ENCODE peak calls at places on chromosome 1, in ten cellular contexts. One of them, this sample, is unnamed.

GRCh38 chr1:54506594-54506993 is 41.4 kb upstream of the ACOT11 start:
- DNase-seq in activated naive CD4-positive, alpha-beta T cell: no peak
- DNase-seq in OCI-LY7: no peak
- DNase-seq in NCI-H1105: no peak
- DNase-seq in AG09319: no peak
- DNase-seq in stimulated activated CD4-positive, alpha-beta T cell treated with anti-CD3 and anti-CD28 coated beads, Interleukin-15, amount 100 ng/mL, for 1 hour: no peak
- DNase-seq in Right ventricle myocardium superior: no peak
- DNase-seq in tibial nerve: no peak
- DNase-seq in breast epithelium: no peak
- DNase-seq in activated CD4-positive, alpha-beta T cell treated with anti-CD3 and anti-CD28 coated beads for 24 hours: no peak
- DNase-seq in this sample: peak

GRCh38 chr1:119367332-119368124 is 1.1 kb upstream of the HAO2 start:
- DNase-seq in activated naive CD4-positive, alpha-beta T cell: no peak
- DNase-seq in breast epithelium: no peak
- DNase-seq in AG09319: peak
- DNase-seq in Right ventricle myocardium superior: no peak
- DNase-seq in OCI-LY7: peak
- DNase-seq in NCI-H1105: peak
- DNase-seq in stimulated activated CD4-positive, alpha-beta T cell treated with anti-CD3 and anti-CD28 coated beads, Interleukin-15, amount 100 ng/mL, for 1 hour: no peak
- DNase-seq in tibial nerve: no peak
- DNase-seq in activated CD4-positive, alpha-beta T cell treated with anti-CD3 and anti-CD28 coated beads for 24 hours: no peak
- DNase-seq in this sample: peak

GRCh38 chr1:61042679-61043009 is 39.7 kb upstream of the NFIA start:
- DNase-seq in activated naive CD4-positive, alpha-beta T cell: no peak
- DNase-seq in stimulated activated CD4-positive, alpha-beta T cell treated with anti-CD3 and anti-CD28 coated beads, Interleukin-15, amount 100 ng/mL, for 1 hour: no peak
- DNase-seq in AG09319: no peak
- DNase-seq in tibial nerve: no peak
- DNase-seq in NCI-H1105: peak
- DNase-seq in Right ventricle myocardium superior: no peak
- DNase-seq in activated CD4-positive, alpha-beta T cell treated with anti-CD3 and anti-CD28 coated beads for 24 hours: no peak
- DNase-seq in OCI-LY7: no peak
- DNase-seq in breast epithelium: no peak
- DNase-seq in this sample: no peak

GRCh38 chr1:5525597-5526384 is 466.4 kb downstream of the NPHP4 start:
- DNase-seq in NCI-H1105: no peak
- DNase-seq in breast epithelium: no peak
- DNase-seq in OCI-LY7: no peak
- DNase-seq in Right ventricle myocardium superior: no peak
- DNase-seq in tibial nerve: peak
- DNase-seq in activated CD4-positive, alpha-beta T cell treated with anti-CD3 and anti-CD28 coated beads for 24 hours: no peak
- DNase-seq in AG09319: no peak
- DNase-seq in stimulated activated CD4-positive, alpha-beta T cell treated with anti-CD3 and anti-CD28 coated beads, Interleukin-15, amount 100 ng/mL, for 1 hour: no peak
- DNase-seq in activated naive CD4-positive, alpha-beta T cell: no peak
- DNase-seq in this sample: no peak

GRCh38 chr1:110542730-110543129 is 23.8 kb upstream of the KCNA10 start:
- DNase-seq in stimulated activated CD4-positive, alpha-beta T cell treated with anti-CD3 and anti-CD28 coated beads, Interleukin-15, amount 100 ng/mL, for 1 hour: no peak
- DNase-seq in activated CD4-positive, alpha-beta T cell treated with anti-CD3 and anti-CD28 coated beads for 24 hours: no peak
- DNase-seq in AG09319: peak
- DNase-seq in NCI-H1105: no peak
- DNase-seq in Right ventricle myocardium superior: no peak
- DNase-seq in tibial nerve: no peak
- DNase-seq in OCI-LY7: peak
- DNase-seq in activated naive CD4-positive, alpha-beta T cell: no peak
- DNase-seq in breast epithelium: no peak
- DNase-seq in this sample: peak

GRCh38 chr1:245434285-245434684 is 279.5 kb downstream of the KIF26B start:
- DNase-seq in activated naive CD4-positive, alpha-beta T cell: no peak
- DNase-seq in stimulated activated CD4-positive, alpha-beta T cell treated with anti-CD3 and anti-CD28 coated beads, Interleukin-15, amount 100 ng/mL, for 1 hour: no peak
- DNase-seq in Right ventricle myocardium superior: no peak
- DNase-seq in NCI-H1105: no peak
- DNase-seq in activated CD4-positive, alpha-beta T cell treated with anti-CD3 and anti-CD28 coated beads for 24 hours: no peak
- DNase-seq in AG09319: no peak
- DNase-seq in tibial nerve: no peak
- DNase-seq in breast epithelium: no peak
- DNase-seq in OCI-LY7: no peak
- DNase-seq in this sample: no peak

GRCh38 chr1:200176181-200176580 is 148.7 kb downstream of the NR5A2 start:
- DNase-seq in activated CD4-positive, alpha-beta T cell treated with anti-CD3 and anti-CD28 coated beads for 24 hours: no peak
- DNase-seq in NCI-H1105: no peak
- DNase-seq in tibial nerve: no peak
- DNase-seq in breast epithelium: no peak
- DNase-seq in stimulated activated CD4-positive, alpha-beta T cell treated with anti-CD3 and anti-CD28 coated beads, Interleukin-15, amount 100 ng/mL, for 1 hour: no peak
- DNase-seq in OCI-LY7: no peak
- DNase-seq in AG09319: no peak
- DNase-seq in Right ventricle myocardium superior: no peak
- DNase-seq in activated naive CD4-positive, alpha-beta T cell: no peak
- DNase-seq in this sample: no peak

GRCh38 chr1:173005196-173005864 is 45.4 kb downstream of the TNFSF18 start:
- DNase-seq in tibial nerve: no peak
- DNase-seq in breast epithelium: no peak
- DNase-seq in Right ventricle myocardium superior: no peak
- DNase-seq in OCI-LY7: no peak
- DNase-seq in AG09319: no peak
- DNase-seq in activated naive CD4-positive, alpha-beta T cell: no peak
- DNase-seq in NCI-H1105: no peak
- DNase-seq in stimulated activated CD4-positive, alpha-beta T cell treated with anti-CD3 and anti-CD28 coated beads, Interleukin-15, amount 100 ng/mL, for 1 hour: no peak
- DNase-seq in activated CD4-positive, alpha-beta T cell treated with anti-CD3 and anti-CD28 coated beads for 24 hours: no peak
- DNase-seq in this sample: no peak

GRCh38 chr1:151846062-151846568 is 6.5 kb upstream of the C2CD4D start:
- DNase-seq in OCI-LY7: peak
- DNase-seq in tibial nerve: no peak
- DNase-seq in stimulated activated CD4-positive, alpha-beta T cell treated with anti-CD3 and anti-CD28 coated beads, Interleukin-15, amount 100 ng/mL, for 1 hour: no peak
- DNase-seq in AG09319: no peak
- DNase-seq in activated CD4-positive, alpha-beta T cell treated with anti-CD3 and anti-CD28 coated beads for 24 hours: no peak
- DNase-seq in NCI-H1105: no peak
- DNase-seq in Right ventricle myocardium superior: no peak
- DNase-seq in breast epithelium: no peak
- DNase-seq in activated naive CD4-positive, alpha-beta T cell: no peak
- DNase-seq in this sample: peak

GRCh38 chr1:74964508-74964907 is 169.7 kb upstream of the LHX8 start:
- DNase-seq in activated naive CD4-positive, alpha-beta T cell: no peak
- DNase-seq in tibial nerve: peak
- DNase-seq in AG09319: peak
- DNase-seq in Right ventricle myocardium superior: no peak
- DNase-seq in NCI-H1105: peak
- DNase-seq in activated CD4-positive, alpha-beta T cell treated with anti-CD3 and anti-CD28 coated beads for 24 hours: no peak
- DNase-seq in breast epithelium: no peak
- DNase-seq in stimulated activated CD4-positive, alpha-beta T cell treated with anti-CD3 and anti-CD28 coated beads, Interleukin-15, amount 100 ng/mL, for 1 hour: no peak
- DNase-seq in OCI-LY7: no peak
- DNase-seq in this sample: peak

GRCh38 chr1:31120783-31121180 is 55.3 kb upstream of the PUM1 start:
- DNase-seq in AG09319: no peak
- DNase-seq in stimulated activated CD4-positive, alpha-beta T cell treated with anti-CD3 and anti-CD28 coated beads, Interleukin-15, amount 100 ng/mL, for 1 hour: no peak
- DNase-seq in tibial nerve: no peak
- DNase-seq in Right ventricle myocardium superior: peak
- DNase-seq in activated naive CD4-positive, alpha-beta T cell: no peak
- DNase-seq in OCI-LY7: no peak
- DNase-seq in NCI-H1105: no peak
- DNase-seq in breast epithelium: no peak
- DNase-seq in activated CD4-positive, alpha-beta T cell treated with anti-CD3 and anti-CD28 coated beads for 24 hours: no peak
- DNase-seq in this sample: no peak

GRCh38 chr1:24283326-24284155 is 35.6 kb upstream of the GRHL3 start:
- DNase-seq in stimulated activated CD4-positive, alpha-beta T cell treated with anti-CD3 and anti-CD28 coated beads, Interleukin-15, amount 100 ng/mL, for 1 hour: no peak
- DNase-seq in OCI-LY7: no peak
- DNase-seq in tibial nerve: no peak
- DNase-seq in activated CD4-positive, alpha-beta T cell treated with anti-CD3 and anti-CD28 coated beads for 24 hours: no peak
- DNase-seq in breast epithelium: no peak
- DNase-seq in NCI-H1105: no peak
- DNase-seq in Right ventricle myocardium superior: no peak
- DNase-seq in AG09319: peak
- DNase-seq in activated naive CD4-positive, alpha-beta T cell: no peak
- DNase-seq in this sample: no peak

GRCh38 chr1:236835491-236835890 is 40.4 kb downstream of the MTR start:
- DNase-seq in NCI-H1105: no peak
- DNase-seq in activated CD4-positive, alpha-beta T cell treated with anti-CD3 and anti-CD28 coated beads for 24 hours: no peak
- DNase-seq in Right ventricle myocardium superior: no peak
- DNase-seq in breast epithelium: no peak
- DNase-seq in activated naive CD4-positive, alpha-beta T cell: no peak
- DNase-seq in OCI-LY7: no peak
- DNase-seq in stimulated activated CD4-positive, alpha-beta T cell treated with anti-CD3 and anti-CD28 coated beads, Interleukin-15, amount 100 ng/mL, for 1 hour: no peak
- DNase-seq in AG09319: no peak
- DNase-seq in tibial nerve: no peak
- DNase-seq in this sample: no peak

GRCh38 chr1:14627608-14628489 is 29.4 kb downstream of the KAZN start:
- DNase-seq in stimulated activated CD4-positive, alpha-beta T cell treated with anti-CD3 and anti-CD28 coated beads, Interleukin-15, amount 100 ng/mL, for 1 hour: no peak
- DNase-seq in tibial nerve: no peak
- DNase-seq in AG09319: no peak
- DNase-seq in activated CD4-positive, alpha-beta T cell treated with anti-CD3 and anti-CD28 coated beads for 24 hours: no peak
- DNase-seq in activated naive CD4-positive, alpha-beta T cell: no peak
- DNase-seq in Right ventricle myocardium superior: no peak
- DNase-seq in OCI-LY7: no peak
- DNase-seq in NCI-H1105: no peak
- DNase-seq in breast epithelium: no peak
- DNase-seq in this sample: no peak

GRCh38 chr1:109089242-109090015 is 1.1 kb upstream of the TMEM167B start:
- DNase-seq in breast epithelium: peak
- DNase-seq in OCI-LY7: peak
- DNase-seq in NCI-H1105: peak
- DNase-seq in tibial nerve: no peak
- DNase-seq in activated naive CD4-positive, alpha-beta T cell: no peak
- DNase-seq in activated CD4-positive, alpha-beta T cell treated with anti-CD3 and anti-CD28 coated beads for 24 hours: no peak
- DNase-seq in Right ventricle myocardium superior: peak
- DNase-seq in stimulated activated CD4-positive, alpha-beta T cell treated with anti-CD3 and anti-CD28 coated beads, Interleukin-15, amount 100 ng/mL, for 1 hour: no peak
- DNase-seq in AG09319: no peak
- DNase-seq in this sample: peak

GRCh38 chr1:197441990-197442389 is 173.9 kb downstream of the CRB1 start:
- DNase-seq in AG09319: no peak
- DNase-seq in activated CD4-positive, alpha-beta T cell treated with anti-CD3 and anti-CD28 coated beads for 24 hours: no peak
- DNase-seq in OCI-LY7: no peak
- DNase-seq in stimulated activated CD4-positive, alpha-beta T cell treated with anti-CD3 and anti-CD28 coated beads, Interleukin-15, amount 100 ng/mL, for 1 hour: no peak
- DNase-seq in tibial nerve: peak
- DNase-seq in Right ventricle myocardium superior: peak
- DNase-seq in NCI-H1105: no peak
- DNase-seq in breast epithelium: no peak
- DNase-seq in activated naive CD4-positive, alpha-beta T cell: no peak
- DNase-seq in this sample: no peak

GRCh38 chr1:223135176-223135575 is 7.9 kb downstream of the TLR5 start:
- DNase-seq in AG09319: no peak
- DNase-seq in NCI-H1105: no peak
- DNase-seq in stimulated activated CD4-positive, alpha-beta T cell treated with anti-CD3 and anti-CD28 coated beads, Interleukin-15, amount 100 ng/mL, for 1 hour: no peak
- DNase-seq in activated naive CD4-positive, alpha-beta T cell: no peak
- DNase-seq in tibial nerve: no peak
- DNase-seq in activated CD4-positive, alpha-beta T cell treated with anti-CD3 and anti-CD28 coated beads for 24 hours: no peak
- DNase-seq in Right ventricle myocardium superior: peak
- DNase-seq in breast epithelium: peak
- DNase-seq in OCI-LY7: no peak
- DNase-seq in this sample: no peak

GRCh38 chr1:8361198-8361849 is 43.4 kb downstream of the SLC45A1 start:
- DNase-seq in breast epithelium: no peak
- DNase-seq in AG09319: no peak
- DNase-seq in activated naive CD4-positive, alpha-beta T cell: no peak
- DNase-seq in Right ventricle myocardium superior: no peak
- DNase-seq in NCI-H1105: no peak
- DNase-seq in activated CD4-positive, alpha-beta T cell treated with anti-CD3 and anti-CD28 coated beads for 24 hours: no peak
- DNase-seq in tibial nerve: no peak
- DNase-seq in OCI-LY7: no peak
- DNase-seq in stimulated activated CD4-positive, alpha-beta T cell treated with anti-CD3 and anti-CD28 coated beads, Interleukin-15, amount 100 ng/mL, for 1 hour: no peak
- DNase-seq in this sample: no peak

GRCh38 chr1:170586942-170587593 is 55.1 kb downstream of the GORAB start:
- DNase-seq in stimulated activated CD4-positive, alpha-beta T cell treated with anti-CD3 and anti-CD28 coated beads, Interleukin-15, amount 100 ng/mL, for 1 hour: no peak
- DNase-seq in breast epithelium: no peak
- DNase-seq in NCI-H1105: no peak
- DNase-seq in activated naive CD4-positive, alpha-beta T cell: no peak
- DNase-seq in AG09319: peak
- DNase-seq in Right ventricle myocardium superior: no peak
- DNase-seq in activated CD4-positive, alpha-beta T cell treated with anti-CD3 and anti-CD28 coated beads for 24 hours: no peak
- DNase-seq in OCI-LY7: no peak
- DNase-seq in tibial nerve: peak
- DNase-seq in this sample: no peak

GRCh38 chr1:245611251-245611650 is 456.5 kb downstream of the KIF26B start:
- DNase-seq in Right ventricle myocardium superior: no peak
- DNase-seq in NCI-H1105: no peak
- DNase-seq in stimulated activated CD4-positive, alpha-beta T cell treated with anti-CD3 and anti-CD28 coated beads, Interleukin-15, amount 100 ng/mL, for 1 hour: no peak
- DNase-seq in tibial nerve: no peak
- DNase-seq in activated CD4-positive, alpha-beta T cell treated with anti-CD3 and anti-CD28 coated beads for 24 hours: no peak
- DNase-seq in breast epithelium: no peak
- DNase-seq in activated naive CD4-positive, alpha-beta T cell: no peak
- DNase-seq in AG09319: no peak
- DNase-seq in OCI-LY7: no peak
- DNase-seq in this sample: no peak

GRCh38 chr1:156652131-156652991 is 10.4 kb downstream of the BCAN start:
- DNase-seq in AG09319: no peak
- DNase-seq in NCI-H1105: no peak
- DNase-seq in OCI-LY7: no peak
- DNase-seq in activated CD4-positive, alpha-beta T cell treated with anti-CD3 and anti-CD28 coated beads for 24 hours: no peak
- DNase-seq in Right ventricle myocardium superior: no peak
- DNase-seq in activated naive CD4-positive, alpha-beta T cell: no peak
- DNase-seq in breast epithelium: no peak
- DNase-seq in stimulated activated CD4-positive, alpha-beta T cell treated with anti-CD3 and anti-CD28 coated beads, Interleukin-15, amount 100 ng/mL, for 1 hour: no peak
- DNase-seq in tibial nerve: no peak
- DNase-seq in this sample: peak

GRCh38 chr1:113057006-113057405 is 16.0 kb upstream of the LRIG2 start:
- DNase-seq in Right ventricle myocardium superior: no peak
- DNase-seq in OCI-LY7: peak
- DNase-seq in stimulated activated CD4-positive, alpha-beta T cell treated with anti-CD3 and anti-CD28 coated beads, Interleukin-15, amount 100 ng/mL, for 1 hour: no peak
- DNase-seq in NCI-H1105: no peak
- DNase-seq in activated CD4-positive, alpha-beta T cell treated with anti-CD3 and anti-CD28 coated beads for 24 hours: no peak
- DNase-seq in activated naive CD4-positive, alpha-beta T cell: no peak
- DNase-seq in tibial nerve: no peak
- DNase-seq in AG09319: no peak
- DNase-seq in breast epithelium: no peak
- DNase-seq in this sample: no peak

This sample was measured in Kasumi-1.